ENCODE peak calls at places on chromosomes 5 and 9, in ten cellular contexts. G, I, V, Z, B, M, T, K, P and U are unnamed samples.

GRCh38 chr5:154646841-154647759 is 108.1 kb upstream of the LARP1 start:
- DNase-seq in Z (peak), B (peak), G (no peak), V (peak), T (no peak), K (peak), I (no peak), P (peak), M (peak), U (peak)

GRCh38 chr9:91837982-91838731 is 111.9 kb downstream of the ROR2 start:
- DNase-seq in T (no peak), K (peak), P (peak), I (no peak), G (no peak), Z (peak), V (peak), B (peak), M (peak), U (peak)

GRCh38 chr9:89470239-89470638 is 27.7 kb downstream of the SEMA4D start:
- DNase-seq in V (no peak), B (no peak), I (no peak), P (no peak), G (no peak), K (no peak), M (no peak), T (no peak), Z (no peak), U (no peak)

GRCh38 chr5:171750316-171750788 is 35.3 kb upstream of the SMIM23 start:
- DNase-seq in K (no peak), B (peak), G (no peak), P (no peak), M (no peak), I (peak), V (no peak), T (no peak), Z (peak), U (peak)

GRCh38 chr5:132485641-132486317 is 4.8 kb downstream of the IRF1 start:
- DNase-seq in V (no peak), Z (no peak), B (peak), P (peak), I (no peak), K (peak), M (no peak), T (no peak), G (no peak), U (no peak)

GRCh38 chr5:37710965-37711364 is 128.9 kb downstream of the GDNF start:
- DNase-seq in P (no peak), T (no peak), G (no peak), B (no peak), I (no peak), V (no peak), M (no peak), Z (no peak), K (no peak), U (no peak)

GRCh38 chr5:126808619-126809018 is 31.7 kb downstream of the LMNB1 start:
- DNase-seq in V (peak), P (no peak), Z (no peak), I (peak), G (peak), B (no peak), T (peak), M (no peak), K (no peak), U (peak)

GRCh38 chr9:134059661-134060395 is 8.0 kb downstream of the BRD3 start:
- DNase-seq in I (peak), M (no peak), K (peak), T (no peak), Z (no peak), V (no peak), P (peak), B (no peak), G (no peak), U (no peak)

GRCh38 chr5:57176350-57176857 is 2.5 kb downstream of the GPBP1 start:
- DNase-seq in K (no peak), M (no peak), V (no peak), P (no peak), I (no peak), B (no peak), G (peak), T (no peak), Z (no peak), U (peak)

GRCh38 chr9:85302860-85303779 is 438.6 kb downstream of the AGTPBP1 start:
- DNase-seq in B (no peak), T (no peak), G (no peak), I (peak), Z (no peak), K (no peak), V (no peak), M (no peak), P (no peak), U (no peak)

GRCh38 chr5:93162201-93162654 is 418.8 kb downstream of the NR2F1-AS1 start:
- DNase-seq in V (no peak), Z (no peak), P (no peak), K (no peak), M (no peak), I (no peak), T (peak), G (no peak), B (no peak), U (no peak)
- H3K27ac ChIP-seq in V (peak), Z (peak), P (peak), K (peak), M (no peak), I (no peak), T (peak), G (no peak), B (no peak), U (peak)

GRCh38 chr5:72559866-72560766 is 52.9 kb upstream of the ZNF366 start:
- DNase-seq in M (no peak), Z (no peak), T (no peak), K (no peak), I (no peak), B (no peak), P (no peak), G (no peak), V (no peak), U (no peak)
- H3K27ac ChIP-seq in M (no peak), Z (no peak), T (no peak), K (no peak), I (no peak), B (peak), P (no peak), G (no peak), V (no peak), U (no peak)

GRCh38 chr9:128421474-128422010 is 885 bp downstream of the CERCAM start:
- DNase-seq in Z (no peak), P (no peak), K (no peak), V (no peak), G (no peak), I (no peak), T (no peak), M (no peak), B (no peak), U (no peak)
- H3K27ac ChIP-seq in Z (peak), P (peak), K (peak), V (peak), G (no peak), I (no peak), T (no peak), M (no peak), B (peak), U (no peak)

DNA sequence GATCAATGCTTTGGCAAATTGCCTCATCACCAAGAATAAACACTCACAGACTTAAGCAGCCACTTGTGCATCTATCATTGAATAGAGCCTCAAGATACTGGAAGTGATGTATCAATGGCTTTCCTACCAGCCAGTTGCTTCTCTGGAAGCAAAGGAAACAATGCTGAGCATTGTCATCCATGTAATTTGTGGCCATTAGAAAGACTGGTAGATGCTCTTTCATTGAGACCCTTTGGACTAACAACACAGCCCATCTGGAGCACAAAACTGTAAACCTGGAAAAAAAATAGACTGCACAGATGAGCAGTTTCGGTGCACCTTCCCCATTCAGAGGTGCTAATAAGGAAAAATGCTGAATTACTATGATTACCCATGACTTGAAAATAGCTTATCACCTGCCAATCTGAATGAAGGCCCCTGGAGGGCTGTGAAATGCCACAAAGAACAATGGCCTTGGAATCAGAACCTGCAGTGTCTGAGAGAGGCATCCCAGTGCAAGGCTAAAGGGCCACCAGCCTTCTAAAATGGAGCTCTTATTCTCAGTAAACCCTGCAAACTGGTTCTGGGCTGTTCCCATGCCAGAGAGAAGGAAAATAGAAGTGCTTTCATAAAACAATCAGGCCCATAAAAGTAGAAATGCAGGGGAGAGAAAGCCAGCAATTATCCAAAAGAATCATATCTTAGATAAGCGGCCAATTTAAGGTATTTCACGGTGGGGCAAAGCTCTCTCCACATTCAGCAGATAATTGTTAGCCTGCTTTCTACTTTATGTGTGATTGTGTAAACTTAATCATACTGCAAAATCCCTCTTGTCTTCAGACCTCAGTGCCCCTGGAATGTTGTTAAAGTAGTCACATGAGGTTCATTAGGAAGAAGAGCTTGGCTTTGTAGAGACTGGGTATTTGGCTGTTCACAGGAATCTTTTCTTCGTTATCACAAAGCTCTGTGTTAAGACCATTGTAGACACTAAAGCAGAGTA is 127.3 kb downstream of the RFK start:
- DNase-seq in T (peak), Z (no peak), K (no peak), P (no peak), I (no peak), M (no peak), G (no peak), B (no peak), V (peak), U (no peak)
- H3K27ac ChIP-seq in T (peak), Z (no peak), K (no peak), P (no peak), I (no peak), M (peak), G (no peak), B (no peak), V (peak), U (no peak)

GRCh38 chr9:32384364-32385134 is at the start of gene ACO1:
- DNase-seq in T (peak), Z (peak), I (peak), M (peak), K (peak), G (peak), V (peak), P (peak), B (peak), U (peak)

GRCh38 chr9:32385885-32386283 is 1.4 kb downstream of the ACO1 start:
- DNase-seq in M (no peak), G (no peak), T (no peak), B (no peak), I (no peak), K (no peak), Z (no peak), V (no peak), P (no peak), U (no peak)

GRCh38 chr9:32385135-32385884 is 867 bp downstream of the ACO1 start:
- DNase-seq in V (no peak), P (no peak), I (peak), K (no peak), Z (no peak), T (no peak), M (no peak), B (no peak), G (no peak), U (no peak)

GRCh38 chr9:32387256-32387655 is 2.8 kb downstream of the ACO1 start:
- DNase-seq in M (no peak), I (no peak), P (no peak), T (no peak), B (no peak), Z (no peak), G (no peak), V (no peak), K (no peak), U (no peak)

DNA sequence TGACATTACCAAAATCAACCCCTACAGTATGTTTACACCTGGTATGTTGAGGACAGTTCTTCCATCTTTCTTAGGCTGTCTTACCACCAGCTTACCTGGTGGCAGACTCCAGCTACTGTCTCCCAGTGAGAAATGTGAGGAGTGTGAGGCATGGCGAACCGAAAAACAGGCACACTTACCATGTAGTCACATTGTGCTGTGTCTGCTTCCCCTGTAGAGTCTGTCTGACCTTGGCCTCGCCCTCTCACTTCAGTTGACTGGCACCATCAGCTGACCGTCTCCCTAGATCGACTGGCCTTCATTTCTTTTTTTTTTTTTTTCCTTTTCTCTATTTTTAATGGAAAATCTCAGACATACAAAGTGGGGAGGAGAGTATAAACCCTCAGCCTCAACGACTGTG is 4.9 kb downstream of the ACO1 start:
- DNase-seq in Z (no peak), P (no peak), V (no peak), T (no peak), I (no peak), K (no peak), B (no peak), M (no peak), G (no peak), U (no peak)
- H3K27ac ChIP-seq in Z (no peak), P (no peak), V (no peak), T (no peak), I (no peak), K (no peak), B (no peak), M (no peak), G (no peak), U (no peak)

GRCh38 chr5:149584106-149584505 is 2.8 kb downstream of the ARHGEF37 start:
- DNase-seq in K (no peak), Z (no peak), V (no peak), I (no peak), B (no peak), P (no peak), M (no peak), T (no peak), G (no peak), U (no peak)
- H3K27ac ChIP-seq in K (peak), Z (no peak), V (no peak), I (peak), B (peak), P (peak), M (peak), T (no peak), G (no peak), U (no peak)

GRCh38 chr9:96617439-96618185 is 2.0 kb downstream of the CDC14B start:
- DNase-seq in B (no peak), T (no peak), G (no peak), Z (no peak), M (no peak), I (no peak), K (no peak), V (peak), P (no peak), U (no peak)

GRCh38 chr9:96618209-96619108 is 1.2 kb downstream of the CDC14B start:
- DNase-seq in M (peak), V (peak), Z (no peak), K (peak), T (no peak), P (peak), I (no peak), G (peak), B (peak), U (peak)

GRCh38 chr9:96619491-96620154 is at the start of gene CDC14B:
- DNase-seq in K (peak), T (peak), M (peak), V (peak), B (peak), G (peak), P (peak), Z (peak), I (no peak), U (peak)

GRCh38 chr9:96620155-96620514 is 492 bp upstream of the CDC14B start:
- DNase-seq in P (no peak), V (no peak), I (no peak), K (no peak), Z (no peak), T (no peak), B (no peak), G (no peak), M (no peak), U (no peak)

DNA sequence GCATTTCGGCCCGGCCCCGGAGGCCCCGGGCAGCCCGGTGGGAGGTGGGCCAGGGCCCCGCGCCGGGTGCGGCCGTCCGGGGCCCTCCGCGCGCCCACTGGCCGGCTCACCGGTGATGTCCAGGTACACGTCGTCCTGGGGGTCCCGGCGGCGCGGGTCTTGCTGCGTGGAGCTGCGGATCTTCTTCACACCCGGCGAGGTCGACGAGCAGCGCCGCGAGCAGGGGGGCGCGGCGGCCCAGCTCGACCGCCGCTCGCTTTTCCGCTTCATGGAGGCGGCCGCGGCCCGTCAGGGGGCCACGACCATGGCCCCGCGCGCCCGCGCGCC is 571 bp downstream of the CDC14B start:
- DNase-seq in K (no peak), B (no peak), T (no peak), G (no peak), P (peak), Z (no peak), V (no peak), I (no peak), M (peak), U (no peak)
- H3K27ac ChIP-seq in K (peak), B (peak), T (no peak), G (no peak), P (peak), Z (no peak), V (peak), I (no peak), M (no peak), U (peak)

DNA sequence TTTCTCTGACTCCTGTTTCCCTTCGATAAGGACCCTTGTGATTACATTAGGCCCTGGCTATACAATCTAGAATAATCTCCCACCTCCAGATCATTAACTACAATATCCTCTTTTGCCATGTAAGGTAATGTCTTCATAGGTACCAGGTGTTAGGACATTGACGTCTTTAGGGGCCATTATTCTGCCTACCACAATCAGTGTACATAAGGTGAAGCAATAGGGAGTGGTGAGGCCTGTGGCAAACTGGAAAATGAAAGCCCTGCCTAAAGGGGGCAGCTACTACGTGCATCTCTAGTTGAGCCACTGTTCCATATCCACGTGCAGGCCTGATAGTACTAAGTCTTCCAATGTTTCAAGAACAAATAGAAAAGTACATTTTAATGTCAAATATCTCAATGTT is 4.8 kb upstream of the ALDH1B1 start:
- DNase-seq in P (peak), Z (no peak), T (no peak), B (no peak), I (no peak), M (no peak), G (no peak), K (no peak), V (no peak), U (no peak)
- H3K27ac ChIP-seq in P (peak), Z (no peak), T (no peak), B (no peak), I (no peak), M (peak), G (no peak), K (peak), V (no peak), U (no peak)

GRCh38 chr5:93577807-93578178 is 3.2 kb downstream of the NR2F1-AS1 start:
- DNase-seq in I (no peak), M (no peak), V (no peak), T (no peak), Z (no peak), G (no peak), P (no peak), K (no peak), B (no peak), U (no peak)
- H3K27ac ChIP-seq in I (no peak), M (peak), V (no peak), T (peak), Z (peak), G (no peak), P (peak), K (peak), B (peak), U (peak)

GRCh38 chr5:81269751-81270686 is 31.4 kb upstream of the ZCCHC9 start:
- DNase-seq in Z (no peak), G (no peak), P (no peak), B (no peak), I (no peak), M (no peak), T (no peak), K (no peak), V (no peak), U (no peak)
- H3K27ac ChIP-seq in Z (no peak), G (no peak), P (no peak), B (no peak), I (no peak), M (no peak), T (peak), K (no peak), V (peak), U (no peak)